ENCODE peak calls at places on chromosomes 12 and 14, in six cellular contexts. R is heart right ventricle, V is sigmoid colon, Y is SK-N-SH, S is left lung, W is tibial artery. P is an unnamed sample.

GRCh38 chr12:93243689-93244513 is 133.8 kb upstream of the NUDT4 start:
- DNase-seq in S (no peak), R (no peak), Y (peak; percentile 12), V (peak; percentile 73), W (no peak), P (no peak)

GRCh38 chr14:54191846-54192245 is 205.0 kb upstream of the CDKN3 start:
- DNase-seq in Y (no peak), V (no peak), S (no peak), R (no peak), W (no peak), P (no peak)

GRCh38 chr12:22797686-22798085 is 172.7 kb downstream of the ETNK1 start:
- DNase-seq in Y (no peak), R (no peak), S (no peak), V (no peak), W (no peak), P (no peak)

GRCh38 chr12:15196221-15196620 is 25.0 kb downstream of the RERG start:
- DNase-seq in S (no peak), Y (no peak), R (no peak), V (no peak), W (no peak), P (no peak)

GRCh38 chr14:30874999-30875787 is 834 bp downstream of the COCH start:
- DNase-seq in Y (no peak), S (peak; percentile 73), V (no peak), W (no peak), R (peak; percentile 17), P (no peak)

GRCh38 chr14:82398313-82398712 is 864.7 kb upstream of the SEL1L start:
- DNase-seq in S (no peak), Y (no peak), V (no peak), R (no peak), W (no peak), P (no peak)

GRCh38 chr12:56029666-56030293 is 8.9 kb downstream of the IKZF4 start:
- DNase-seq in S (no peak), W (no peak), V (no peak), Y (peak; percentile 76), R (no peak), P (no peak)

GRCh38 chr12:79658221-79658620 is 32.5 kb downstream of the PAWR start:
- DNase-seq in V (no peak), Y (no peak), W (no peak), S (no peak), R (no peak), P (no peak)

GRCh38 chr12:111368291-111368683 is 608 bp downstream of the PHETA1 start:
- DNase-seq in R (peak; percentile 47), S (peak; percentile 77), V (no peak), Y (no peak), W (peak; percentile 67), P (no peak)

GRCh38 chr14:36325853-36326252 is 5.4 kb upstream of the MBIP start:
- DNase-seq in W (no peak), R (no peak), V (no peak), S (no peak), Y (no peak), P (no peak)

GRCh38 chr12:13194462-13195110 is 1.9 kb upstream of the EMP1 start:
- DNase-seq in R (no peak), Y (peak; percentile 52), V (no peak), W (no peak), S (no peak), P (no peak)

GRCh38 chr12:76871751-76872150 is 7.1 kb downstream of the CSRP2 start:
- DNase-seq in S (no peak), W (no peak), V (no peak), R (no peak), Y (no peak), P (no peak)

GRCh38 chr12:24861751-24862575 is 86.9 kb downstream of the BCAT1 start:
- DNase-seq in W (no peak), Y (no peak), R (no peak), S (no peak), V (no peak), P (no peak)

GRCh38 chr14:60756847-60757246 is 22.3 kb downstream of the MNAT1 start:
- DNase-seq in W (no peak), V (no peak), Y (no peak), R (no peak), S (no peak), P (no peak)

GRCh38 chr12:132460571-132460970 is 29.4 kb upstream of the FBRSL1 start:
- DNase-seq in W (no peak), Y (no peak), V (no peak), R (no peak), S (peak; percentile 49), P (no peak)

GRCh38 chr12:105077435-105077834 is 6.8 kb downstream of the ALDH1L2 start:
- DNase-seq in W (no peak), V (no peak), S (no peak), R (no peak), Y (no peak), P (no peak)

GRCh38 chr12:75115748-75116147 is 93.9 kb downstream of the KCNC2 start:
- DNase-seq in W (no peak), Y (no peak), R (no peak), V (no peak), S (no peak), P (no peak)

GRCh38 chr12:120397827-120398563 is 29.0 kb upstream of the MSI1 start:
- DNase-seq in R (no peak), S (no peak), Y (no peak), W (no peak), V (no peak), P (no peak)

GRCh38 chr14:105041841-105042765 is 21.2 kb upstream of the CDCA4 start:
- DNase-seq in W (no peak), V (no peak), S (peak; percentile 37), R (no peak), Y (no peak), P (no peak)

GRCh38 chr12:466762-467161 is 7.0 kb downstream of the B4GALNT3 start:
- DNase-seq in R (no peak), S (no peak), W (no peak), V (no peak), Y (no peak), P (no peak)

GRCh38 chr12:5204831-5205230 is 161.2 kb downstream of the KCNA5 start:
- DNase-seq in Y (no peak), W (no peak), R (no peak), V (no peak), S (no peak), P (no peak)

GRCh38 chr12:119247720-119248043 is 69.0 kb downstream of the HSPB8 start:
- DNase-seq in V (no peak), Y (no peak), R (no peak), W (no peak), S (no peak), P (no peak)

GRCh38 chr12:46005823-46006222 is 15.4 kb upstream of the SCAF11 start:
- DNase-seq in R (no peak), Y (no peak), V (no peak), W (no peak), S (no peak), P (no peak)

GRCh38 chr14:49598182-49598478 is 610 bp upstream of the LRR1 start:
- DNase-seq in R (no peak), S (no peak), Y (peak; percentile 56), W (no peak), V (no peak), P (no peak)

GRCh38 chr12:32051511-32052299 is 54.9 kb upstream of the BICD1 start:
- DNase-seq in W (no peak), Y (no peak), R (no peak), V (no peak), S (no peak), P (no peak)

GRCh38 chr12:132804426-132804861 is 24.2 kb downstream of the GOLGA3 start:
- DNase-seq in V (no peak), S (peak; percentile 72), Y (no peak), R (no peak), W (no peak), P (no peak)

GRCh38 chr12:107126688-107127481 is 33.5 kb upstream of the CRY1 start:
- DNase-seq in W (no peak), Y (peak; percentile 56), R (no peak), V (no peak), S (no peak), P (no peak)

GRCh38 chr14:74661726-74662450 is 49.9 kb upstream of the LTBP2 start:
- DNase-seq in S (no peak), Y (no peak), W (peak; percentile 96), R (peak; percentile 39), V (peak; percentile 85), P (no peak)

GRCh38 chr12:25701290-25701689 is 148.2 kb upstream of the LMNTD1 start:
- DNase-seq in V (no peak), R (no peak), W (no peak), Y (no peak), S (no peak), P (no peak)

GRCh38 chr14:68084256-68084655 is 264.7 kb downstream of the RAD51B start:
- DNase-seq in Y (no peak), W (no peak), R (no peak), S (no peak), V (no peak), P (no peak)
- TF ChIP-seq CTCF in Y (peak; percentile 51), W (no peak), R (no peak), S (no peak), V (no peak), P (no peak)

GRCh38 chr12:3551386-3551785 is 60.4 kb downstream of the PRMT8 start:
- DNase-seq in R (peak; percentile 49), W (no peak), Y (no peak), V (peak; percentile 76), S (no peak), P (no peak)
- TF ChIP-seq CTCF in R (no peak), W (no peak), Y (no peak), V (no peak), S (no peak), P (no peak)

DNA sequence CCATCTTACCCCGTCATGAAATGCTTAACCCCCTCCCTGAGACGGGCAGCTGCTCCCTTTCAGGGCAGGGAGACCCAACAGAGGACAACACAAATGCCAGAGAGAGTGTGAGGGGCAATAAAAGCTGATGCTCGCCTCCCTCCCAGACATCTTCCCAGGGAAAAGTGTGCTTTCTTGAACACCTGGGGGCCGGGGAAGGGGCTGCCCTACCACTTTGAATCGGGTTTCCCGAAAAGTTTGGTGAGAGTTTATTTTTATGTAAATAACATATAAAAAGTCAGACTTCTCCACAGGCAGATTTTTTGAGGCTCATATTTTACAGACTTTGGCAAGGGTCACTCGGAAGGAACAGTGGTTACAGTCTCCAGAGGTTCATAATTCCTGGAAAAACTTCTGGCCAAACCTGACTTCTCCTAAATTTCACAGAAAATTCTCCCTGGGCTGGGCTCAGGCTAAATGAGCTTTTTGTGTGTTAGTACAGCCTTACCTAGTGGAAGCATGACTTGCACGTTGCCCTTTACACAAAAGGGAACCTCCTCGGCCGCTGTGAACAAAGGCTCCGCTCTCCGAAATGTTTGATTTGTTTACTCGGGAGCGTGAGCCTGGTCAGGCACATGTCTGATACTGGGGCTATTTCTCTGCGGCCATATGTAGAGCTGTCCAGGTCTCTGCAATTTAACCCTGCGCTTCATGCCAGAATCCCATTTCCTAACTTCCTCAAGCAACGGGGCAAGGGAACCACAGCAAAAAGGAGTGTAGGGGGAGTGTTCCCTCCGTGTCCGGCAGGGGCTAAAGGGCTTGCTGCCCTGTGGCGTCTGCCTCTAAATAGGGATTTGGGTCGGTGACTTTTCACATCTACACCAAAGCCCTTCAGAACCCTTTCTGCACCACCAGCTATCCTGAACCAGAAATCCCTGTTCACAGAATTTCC is 3.4 kb downstream of the RTL1 start:
- DNase-seq in R (no peak), S (peak; percentile 5), Y (peak; percentile 57), V (peak; percentile 58), W (peak; percentile 42), P (no peak)
- TF ChIP-seq CTCF in R (no peak), S (no peak), Y (no peak), V (no peak), W (no peak), P (no peak)

GRCh38 chr12:8780389-8780788 is 42.0 kb upstream of the A2ML1 start:
- DNase-seq in S (no peak), Y (peak; percentile 24), W (no peak), R (no peak), V (no peak), P (no peak)
- TF ChIP-seq CTCF in S (peak; percentile 9), Y (peak; percentile 48), W (peak; percentile 31), R (peak; percentile 50), V (peak; percentile 15), P (no peak)

GRCh38 chr14:51369814-51370213 is 129.8 kb downstream of the TMX1 start:
- DNase-seq in R (no peak), S (no peak), V (no peak), Y (no peak), W (no peak), P (no peak)
- TF ChIP-seq CTCF in R (peak; percentile 28), S (no peak), V (no peak), Y (peak; percentile 36), W (no peak), P (no peak)

P was measured in omental fat pad.